ENCODE peak calls at places on chromosomes 3 and 15, in four cellular contexts. X, V, Z and Y are unnamed samples.

GRCh38 chr3:133535971-133536634 is 37.4 kb upstream of the CDV3 start:
- DNase-seq in X (peak), V (no peak), Z (no peak), Y (no peak)

GRCh38 chr3:61537366-61537765 is 24.0 kb upstream of the PTPRG start:
- DNase-seq in X (no peak), V (no peak), Z (no peak), Y (peak)

GRCh38 chr15:85681391-85681790 is 113.3 kb downstream of the KLHL25 start:
- DNase-seq in X (no peak), V (peak), Z (no peak), Y (no peak)

GRCh38 chr3:16907245-16907644 is 22.5 kb downstream of the PLCL2 start:
- DNase-seq in X (no peak), V (no peak), Z (peak), Y (no peak)

GRCh38 chr15:63372753-63373152 is 8.9 kb downstream of the CA12 start:
- DNase-seq in X (no peak), V (peak), Z (no peak), Y (no peak)

GRCh38 chr15:88805031-88805780 is 2.0 kb downstream of the ACAN start:
- DNase-seq in X (no peak), V (no peak), Z (no peak), Y (no peak)

GRCh38 chr15:61820951-61821350 is 239.3 kb downstream of the VPS13C start:
- DNase-seq in X (no peak), V (no peak), Z (no peak), Y (no peak)

GRCh38 chr15:52448010-52448890 is 80.4 kb downstream of the MYO5A start:
- DNase-seq in X (no peak), V (no peak), Z (no peak), Y (no peak)

GRCh38 chr15:82930466-82930865 is 22.1 kb downstream of the HOMER2 start:
- DNase-seq in X (no peak), V (no peak), Z (no peak), Y (no peak)

GRCh38 chr3:58432905-58433304 is 727 bp downstream of the PDHB start:
- DNase-seq in X (no peak), V (no peak), Z (no peak), Y (no peak)

GRCh38 chr3:30347679-30348216 is 258.7 kb upstream of the TGFBR2 start:
- DNase-seq in X (peak), V (no peak), Z (no peak), Y (no peak)

GRCh38 chr15:66472176-66472999 is 25.2 kb downstream of the SNAPC5 start:
- DNase-seq in X (peak), V (no peak), Z (no peak), Y (no peak)

GRCh38 chr15:69141286-69141701 is 19.1 kb upstream of the GLCE start:
- DNase-seq in X (peak), V (peak), Z (peak), Y (no peak)

GRCh38 chr3:192571197-192571791 is 156.0 kb downstream of the FGF12 start:
- DNase-seq in X (no peak), V (peak), Z (no peak), Y (no peak)

GRCh38 chr3:21665444-21665843 is 85.6 kb downstream of the ZNF385D start:
- DNase-seq in X (no peak), V (no peak), Z (no peak), Y (peak)

GRCh38 chr3:69236808-69237707 is 114.7 kb upstream of the LMOD3 start:
- DNase-seq in X (no peak), V (no peak), Z (no peak), Y (no peak)

GRCh38 chr3:29754346-29754745 is 473.5 kb downstream of the RBMS3 start:
- DNase-seq in X (no peak), V (no peak), Z (no peak), Y (no peak)

GRCh38 chr3:13587442-13587841 is 38.5 kb downstream of the FBLN2 start:
- DNase-seq in X (no peak), V (no peak), Z (no peak), Y (peak)

GRCh38 chr3:183116051-183116614 is 16.8 kb upstream of the MCCC1 start:
- DNase-seq in X (peak), V (peak), Z (peak), Y (peak)

GRCh38 chr15:76517910-76518309 is 181.3 kb downstream of the ISL2 start:
- DNase-seq in X (no peak), V (no peak), Z (no peak), Y (no peak)

GRCh38 chr3:187520027-187520945 is 149.9 kb downstream of the SST start:
- DNase-seq in X (no peak), V (no peak), Z (no peak), Y (no peak)

GRCh38 chr3:107831590-107831989 is 259.2 kb downstream of the CD47 start:
- DNase-seq in X (no peak), V (no peak), Z (no peak), Y (no peak)

GRCh38 chr15:90000175-90000923 is 775 bp upstream of the ZNF710 start:
- DNase-seq in X (no peak), V (peak), Z (peak), Y (peak)

GRCh38 chr3:188092648-188093047 is 61.3 kb upstream of the LPP start:
- DNase-seq in X (no peak), V (no peak), Z (no peak), Y (no peak)

GRCh38 chr3:183287301-183287971 is 34.4 kb downstream of the B3GNT5 start:
- DNase-seq in X (no peak), V (no peak), Z (peak), Y (no peak)

GRCh38 chr3:14337828-14338227 is 64.6 kb upstream of the SLC6A6 start:
- DNase-seq in X (no peak), V (no peak), Z (no peak), Y (no peak)

GRCh38 chr3:195195321-195196209 is 75.4 kb downstream of the XXYLT1 start:
- DNase-seq in X (no peak), V (no peak), Z (no peak), Y (no peak)

GRCh38 chr15:89101302-89102191 is 13.3 kb downstream of the ABHD2 start:
- DNase-seq in X (peak), V (no peak), Z (no peak), Y (no peak)

GRCh38 chr3:194300392-194300758 is 50.8 kb downstream of the CPN2 start:
- DNase-seq in X (peak), V (no peak), Z (no peak), Y (peak)

GRCh38 chr15:56533741-56534416 is 68.9 kb upstream of the MNS1 start:
- DNase-seq in X (no peak), V (no peak), Z (no peak), Y (no peak)

GRCh38 chr15:26771917-26772587 is 814 bp downstream of the GABRB3 start:
- DNase-seq in X (no peak), V (peak), Z (no peak), Y (no peak)

GRCh38 chr3:7038394-7038793 is 177.5 kb downstream of the GRM7 start:
- DNase-seq in X (no peak), V (no peak), Z (no peak), Y (no peak)

GRCh38 chr3:116064646-116065045 is 380.6 kb downstream of the LSAMP start:
- DNase-seq in X (no peak), V (no peak), Z (no peak), Y (no peak)

GRCh38 chr3:82739390-82739789 is 977.9 kb upstream of the GBE1 start:
- DNase-seq in X (no peak), V (no peak), Z (no peak), Y (no peak)

GRCh38 chr15:100593431-100593830 is 8.6 kb downstream of the LINS1 start:
- DNase-seq in X (no peak), V (no peak), Z (no peak), Y (no peak)

GRCh38 chr3:182389041-182389815 is 404.1 kb upstream of the ATP11B start:
- DNase-seq in X (no peak), V (no peak), Z (no peak), Y (no peak)

GRCh38 chr15:29765898-29766537 is 56.2 kb downstream of the TJP1 start:
- DNase-seq in X (no peak), V (no peak), Z (no peak), Y (no peak)

GRCh38 chr15:67744331-67745058 is 80.8 kb upstream of the SKOR1 start:
- DNase-seq in X (no peak), V (no peak), Z (no peak), Y (no peak)

GRCh38 chr15:67746022-67746421 is 79.3 kb upstream of the SKOR1 start:
- DNase-seq in X (no peak), V (no peak), Z (no peak), Y (no peak)

GRCh38 chr15:67743558-67743957 is 81.8 kb upstream of the SKOR1 start:
- DNase-seq in X (no peak), V (no peak), Z (no peak), Y (no peak)

GRCh38 chr15:67746450-67746849 is 78.9 kb upstream of the SKOR1 start:
- DNase-seq in X (no peak), V (no peak), Z (no peak), Y (no peak)

GRCh38 chr15:67745059-67745993 is 80.0 kb upstream of the SKOR1 start:
- DNase-seq in X (no peak), V (no peak), Z (no peak), Y (no peak)
- TF ChIP-seq FOXJ3 in X (no peak), V (no peak), Z (no peak), Y (no peak)

DNA sequence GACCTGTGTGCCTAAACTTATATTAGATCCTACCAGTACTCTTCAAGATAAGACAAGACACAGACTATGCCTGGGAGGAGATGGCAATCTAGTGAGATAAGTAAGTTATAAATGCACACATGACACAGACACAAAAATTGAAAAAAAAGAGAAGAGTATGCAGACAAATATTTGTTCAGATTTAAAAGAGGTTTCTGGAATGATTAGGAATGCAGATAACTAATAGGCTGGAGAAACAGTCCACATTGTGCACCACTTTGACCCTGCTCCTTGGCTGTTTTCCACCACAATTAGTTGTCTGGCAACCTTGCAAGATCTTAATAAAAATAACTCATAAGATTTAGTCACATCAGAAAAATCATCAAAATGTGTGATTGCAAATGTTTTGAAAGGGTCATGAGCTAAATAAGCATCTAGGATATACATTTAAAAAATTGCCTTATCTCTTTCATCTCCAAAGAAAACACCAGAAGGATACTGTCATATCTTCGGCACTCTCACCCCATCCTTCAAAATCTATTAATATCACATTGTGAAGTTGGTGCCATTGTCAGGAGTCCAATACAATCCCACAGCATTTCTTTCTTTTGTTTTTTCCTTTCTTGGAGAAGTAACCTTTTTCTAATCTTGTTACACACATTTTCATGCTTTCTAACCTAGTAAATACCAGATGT is 153.7 kb upstream of the KCNMB2 start:
- DNase-seq in X (no peak), V (no peak), Z (no peak), Y (no peak)
- TF ChIP-seq FOXJ3 in X (no peak), V (no peak), Z (no peak), Y (no peak)

DNA sequence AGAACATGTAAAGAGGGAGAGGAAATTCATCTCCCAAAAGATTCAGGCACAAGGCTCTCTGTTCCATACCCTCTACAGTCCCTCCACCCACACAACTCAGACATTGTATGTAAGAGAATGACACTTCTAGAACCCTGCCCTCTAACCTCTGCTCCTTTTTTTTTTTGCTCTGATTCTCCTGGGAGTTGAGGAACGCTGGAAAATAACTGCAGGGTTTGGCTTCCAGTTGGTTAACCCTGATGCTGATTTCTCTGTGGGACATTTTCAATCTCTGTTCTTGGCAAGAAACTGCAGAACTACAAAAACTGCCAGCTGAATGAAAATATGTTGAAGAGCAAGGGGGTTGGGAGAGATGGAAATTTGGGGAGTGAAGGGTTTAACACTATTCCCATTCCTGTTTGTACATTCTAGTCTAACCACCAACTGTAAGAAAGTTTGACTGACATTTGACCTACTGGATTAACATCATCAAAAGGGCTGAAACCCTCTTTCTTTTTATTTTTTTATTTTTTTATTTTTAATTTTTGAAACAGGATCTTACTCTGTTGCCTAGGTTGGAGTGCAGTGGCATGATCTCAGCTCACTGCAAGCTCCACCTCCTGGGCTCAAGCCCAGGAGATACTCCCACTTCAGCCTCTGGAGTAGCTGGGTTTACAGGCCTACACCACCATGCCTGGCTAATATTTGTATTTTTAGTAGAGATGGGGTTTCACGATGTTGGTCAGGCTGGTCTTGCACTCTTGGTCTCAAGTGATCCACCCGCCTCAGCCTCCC is 14.5 kb upstream of the MAGI1 start:
- DNase-seq in X (no peak), V (no peak), Z (no peak), Y (no peak)
- TF ChIP-seq FOXJ3 in X (no peak), V (no peak), Z (no peak), Y (no peak)

GRCh38 chr15:27846722-27847420 is 252.2 kb downstream of the OCA2 start:
- DNase-seq in X (no peak), V (no peak), Z (no peak), Y (no peak)

GRCh38 chr15:27850961-27851636 is 248.0 kb downstream of the OCA2 start:
- DNase-seq in X (no peak), V (no peak), Z (no peak), Y (no peak)

GRCh38 chr15:27851811-27852210 is 247.3 kb downstream of the OCA2 start:
- DNase-seq in X (no peak), V (no peak), Z (no peak), Y (no peak)

GRCh38 chr15:27847775-27848710 is 251.1 kb downstream of the OCA2 start:
- DNase-seq in X (no peak), V (no peak), Z (no peak), Y (no peak)

GRCh38 chr15:27850050-27850449 is 249.1 kb downstream of the OCA2 start:
- DNase-seq in X (no peak), V (no peak), Z (no peak), Y (no peak)
- TF ChIP-seq FOXJ3 in X (no peak), V (no peak), Z (no peak), Y (no peak)

GRCh38 chr3:46503194-46503924 is 5.6 kb downstream of the RTP3 start:
- DNase-seq in X (no peak), V (no peak), Z (no peak), Y (no peak)

GRCh38 chr3:46497556-46498265 is at the start of gene RTP3:
- DNase-seq in X (no peak), V (no peak), Z (no peak), Y (no peak)

GRCh38 chr3:46501702-46502101 is 3.9 kb downstream of the RTP3 start:
- DNase-seq in X (no peak), V (no peak), Z (no peak), Y (no peak)

GRCh38 chr3:46498916-46499519 is 1.2 kb downstream of the RTP3 start:
- DNase-seq in X (no peak), V (no peak), Z (peak), Y (no peak)

DNA sequence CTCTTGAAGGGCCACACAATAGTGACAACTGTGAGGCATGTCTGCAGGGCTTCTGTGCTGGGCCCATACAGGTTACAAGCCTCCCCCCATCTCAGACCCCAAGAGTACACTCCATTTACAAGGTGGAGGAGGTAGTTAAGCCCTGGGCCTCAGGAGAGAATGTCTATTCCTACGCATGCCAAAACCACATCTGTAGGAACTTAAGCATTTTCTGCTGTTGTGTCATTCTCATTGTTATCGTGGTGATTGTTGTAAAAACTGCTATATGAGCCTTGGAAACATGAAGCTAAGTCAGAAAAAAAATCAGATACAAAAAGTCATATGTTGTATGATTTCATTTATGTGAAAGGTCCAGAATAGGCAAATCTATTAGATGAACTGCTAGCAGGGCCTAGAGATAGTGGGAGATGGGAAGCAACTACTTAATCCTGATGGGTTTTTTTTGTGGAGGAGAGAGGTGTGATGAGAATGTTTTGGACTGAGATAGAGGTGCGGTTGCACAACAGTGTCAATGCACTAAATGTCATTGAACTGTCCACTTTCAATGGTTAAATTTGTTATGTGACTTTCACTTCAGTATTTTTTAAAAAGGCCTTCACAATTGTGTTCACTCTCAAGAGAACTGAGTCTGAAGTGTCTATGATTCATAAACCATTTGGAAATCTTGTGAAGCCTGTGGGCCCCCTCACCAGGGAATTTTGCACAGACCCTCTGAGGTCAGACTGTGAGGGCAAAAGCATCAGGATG is 3.0 kb downstream of the RTP3 start:
- DNase-seq in X (no peak), V (no peak), Z (no peak), Y (no peak)
- TF ChIP-seq FOXJ3 in X (no peak), V (no peak), Z (no peak), Y (no peak)

GRCh38 chr3:11530153-11530721 is 113.5 kb downstream of the VGLL4 start:
- DNase-seq in X (peak), V (no peak), Z (no peak), Y (no peak)
- TF ChIP-seq FOXJ3 in X (no peak), V (no peak), Z (no peak), Y (no peak)

GRCh38 chr3:47852604-47853397 is 49.9 kb downstream of the DHX30 start:
- DNase-seq in X (no peak), V (peak), Z (no peak), Y (no peak)

GRCh38 chr3:47854267-47854666 is 51.3 kb downstream of the DHX30 start:
- DNase-seq in X (no peak), V (no peak), Z (no peak), Y (no peak)

GRCh38 chr3:47856669-47857068 is 53.7 kb downstream of the DHX30 start:
- DNase-seq in X (no peak), V (no peak), Z (no peak), Y (no peak)

GRCh38 chr3:47855461-47856383 is 52.8 kb downstream of the DHX30 start:
- DNase-seq in X (no peak), V (no peak), Z (no peak), Y (no peak)

DNA sequence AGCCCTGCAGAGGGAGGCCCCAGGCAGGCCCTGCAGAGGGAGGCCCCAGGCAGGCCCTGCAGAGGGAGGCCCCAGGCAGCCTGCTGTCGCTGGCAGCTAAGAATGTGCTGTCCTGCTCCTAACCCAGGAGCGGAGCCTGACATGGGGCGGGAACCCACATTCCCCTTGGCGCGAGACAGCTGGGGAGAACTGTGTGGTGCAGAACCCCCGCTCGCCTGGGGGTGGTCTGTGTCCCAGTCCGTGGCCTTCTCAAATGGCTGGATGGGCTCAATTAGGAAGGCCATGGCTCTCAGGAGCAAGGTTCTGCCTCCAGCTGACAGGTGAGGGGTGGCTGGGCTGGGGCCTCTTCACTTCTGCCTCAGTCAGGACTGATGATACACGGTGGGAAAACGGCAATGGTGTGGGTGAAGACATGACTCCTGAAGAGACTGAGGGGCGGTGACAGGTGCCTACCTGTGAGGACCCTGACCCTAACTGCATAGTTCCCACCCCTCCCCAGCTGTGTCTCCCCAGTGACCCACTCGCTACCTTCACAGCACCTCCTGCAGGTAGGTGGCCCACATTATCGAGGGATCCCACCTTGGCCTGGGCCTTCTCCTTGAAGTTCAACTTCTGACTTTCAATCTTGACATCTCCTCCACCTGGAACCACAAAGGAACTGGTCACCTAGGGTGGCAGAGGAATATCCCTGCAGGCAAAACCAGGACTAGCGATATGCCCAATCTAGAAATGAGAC is 52.0 kb downstream of the DHX30 start:
- DNase-seq in X (no peak), V (no peak), Z (no peak), Y (no peak)
- TF ChIP-seq FOXJ3 in X (no peak), V (no peak), Z (no peak), Y (no peak)

GRCh38 chr3:157239082-157239704 is 79.2 kb upstream of the CCNL1 start:
- DNase-seq in X (peak), V (peak), Z (peak), Y (peak)
- TF ChIP-seq FOXJ3 in X (no peak), V (no peak), Z (no peak), Y (no peak)

GRCh38 chr3:106454497-106454896 is 585.7 kb upstream of the CBLB start:
- DNase-seq in X (no peak), V (no peak), Z (no peak), Y (no peak)
- TF ChIP-seq FOXJ3 in X (no peak), V (no peak), Z (no peak), Y (no peak)